ENCODE peak calls at places on chromosomes 2 and 18, in seven cellular contexts. Y is T-helper 9 cell; P is HFFc6; S is CD8-positive, alpha-beta memory T cell; T is stimulated activated CD4-positive, alpha-beta T cell treated with anti-CD3 and anti-CD28 coated beads, Interleukin-2, amount 100 ng/mL, for 24 hours; G is body of pancreas; Z is NCI-H2171. F is an unnamed sample.

GRCh38 chr2:72148391-72148974 is 821 bp upstream of the CYP26B1 start:
- DNase-seq in Z (no peak), G (peak), S (no peak), T (peak), Y (no peak), P (no peak), F (no peak)

GRCh38 chr18:47930086-47930843 is at the start of gene SMAD2:
- DNase-seq in T (peak), G (peak), S (peak), P (peak), Y (peak), Z (peak), F (peak)

GRCh38 chr2:225112362-225113111 is 70.3 kb upstream of the DOCK10 start:
- DNase-seq in Z (no peak), G (no peak), P (no peak), Y (no peak), S (no peak), T (no peak), F (no peak)

GRCh38 chr18:79384151-79384807 is 11.5 kb upstream of the NFATC1 start:
- DNase-seq in P (no peak), Y (no peak), G (no peak), T (no peak), Z (no peak), S (no peak), F (no peak)

GRCh38 chr2:16487686-16488085 is 177.9 kb downstream of the CYRIA start:
- DNase-seq in Y (no peak), G (peak), Z (no peak), P (no peak), T (no peak), S (no peak), F (no peak)

GRCh38 chr2:109675666-109676345 is 61.6 kb downstream of the SOWAHC start:
- DNase-seq in T (no peak), Y (no peak), Z (no peak), P (no peak), G (no peak), S (no peak), F (no peak)

GRCh38 chr18:10482363-10482984 is 28.0 kb downstream of the APCDD1 start:
- DNase-seq in P (no peak), T (no peak), Z (no peak), G (no peak), S (no peak), Y (no peak), F (no peak)

GRCh38 chr2:1266311-1266710 is 147.0 kb upstream of the TPO start:
- DNase-seq in Z (no peak), G (no peak), S (no peak), T (no peak), P (no peak), Y (no peak), F (no peak)

GRCh38 chr18:42196651-42197050 is 241.6 kb downstream of the PIK3C3 start:
- DNase-seq in Z (no peak), T (no peak), Y (no peak), G (no peak), S (no peak), P (peak), F (no peak)

GRCh38 chr2:121650554-121650930 is 1.3 kb upstream of the CLASP1 start:
- DNase-seq in P (no peak), Y (no peak), S (peak), Z (no peak), G (no peak), T (no peak), F (no peak)

GRCh38 chr2:20226152-20226545 is 1.2 kb upstream of the SDC1 start:
- DNase-seq in P (no peak), T (no peak), Y (no peak), Z (no peak), S (no peak), G (no peak), F (peak)

GRCh38 chr2:119574108-119574815 is 30.0 kb downstream of the CFAP221 start:
- DNase-seq in Z (no peak), P (no peak), Y (no peak), T (no peak), S (no peak), G (no peak), F (no peak)

GRCh38 chr2:170216415-170216814 is 38.5 kb downstream of the MYO3B start:
- DNase-seq in Y (no peak), G (no peak), T (no peak), P (no peak), S (no peak), Z (no peak), F (no peak)

GRCh38 chr2:173547493-173547892 is 192.8 kb downstream of the CDCA7 start:
- DNase-seq in Y (no peak), T (no peak), Z (no peak), P (no peak), G (no peak), S (no peak), F (no peak)

GRCh38 chr2:144004742-144005141 is 515.2 kb downstream of the ZEB2 start:
- DNase-seq in Z (peak), S (no peak), G (no peak), T (no peak), P (no peak), Y (no peak), F (no peak)

GRCh38 chr18:62844850-62845643 is 129.7 kb downstream of the PHLPP1 start:
- DNase-seq in P (no peak), S (no peak), T (peak), Y (no peak), G (no peak), Z (no peak), F (no peak)

GRCh38 chr2:62293490-62294212 is 97.7 kb downstream of the B3GNT2 start:
- DNase-seq in G (peak), Z (peak), S (no peak), T (no peak), P (no peak), Y (no peak), F (peak)

GRCh38 chr2:86038291-86039081 is 67.2 kb downstream of the POLR1A start:
- DNase-seq in G (no peak), Z (no peak), S (peak), P (peak), T (peak), Y (peak), F (no peak)

GRCh38 chr2:165435611-165436010 is 33.9 kb upstream of the CSRNP3 start:
- DNase-seq in Y (no peak), Z (no peak), P (no peak), G (no peak), S (no peak), T (no peak), F (no peak)

GRCh38 chr18:48953096-48953706 is 2.4 kb upstream of the SMAD7 start:
- DNase-seq in Y (no peak), Z (no peak), P (no peak), S (no peak), G (no peak), T (no peak), F (no peak)

GRCh38 chr2:17709897-17710296 is 43.7 kb downstream of the SMC6 start:
- DNase-seq in P (no peak), Z (no peak), G (no peak), T (no peak), S (no peak), Y (no peak), F (no peak)

GRCh38 chr2:161586517-161587167 is 37.6 kb upstream of the SLC4A10 start:
- DNase-seq in T (no peak), Z (no peak), Y (no peak), G (no peak), P (peak), S (no peak), F (no peak)

GRCh38 chr2:202278944-202279343 is 13.4 kb downstream of the NOP58 start:
- DNase-seq in P (peak), G (no peak), Z (no peak), T (no peak), S (no peak), Y (no peak), F (no peak)

GRCh38 chr2:168530980-168531379 is 74.9 kb downstream of the CERS6 start:
- DNase-seq in P (no peak), Y (no peak), S (no peak), T (no peak), G (no peak), Z (no peak), F (no peak)

GRCh38 chr2:64651590-64651989 is 2.1 kb downstream of the SERTAD2 start:
- DNase-seq in Y (no peak), T (no peak), G (no peak), P (no peak), S (no peak), Z (no peak), F (no peak)

GRCh38 chr2:45043171-45043570 is 33.9 kb upstream of the SIX2 start:
- DNase-seq in Y (no peak), Z (no peak), P (no peak), T (no peak), G (no peak), S (no peak), F (no peak)

GRCh38 chr2:191860760-191861466 is 14.0 kb upstream of the CAVIN2 start:
- DNase-seq in Z (no peak), T (no peak), G (no peak), Y (no peak), P (no peak), S (no peak), F (no peak)

F was measured in breast epithelium.